ENCODE peak calls at places on chromosomes 4 and X, in ten cellular contexts. One of them, this sample, is unnamed.

GRCh38 chrX:69616520-69617203 is 749 bp downstream of the EDA start:
- DNase-seq in PC-3: no peak
- DNase-seq in MM.1S: peak; percentile 12
- DNase-seq in CD8-positive, alpha-beta memory T cell: peak; percentile 1
- DNase-seq in astrocyte: no peak
- DNase-seq in colonic mucosa: peak; percentile 20
- DNase-seq in suprapubic skin: peak; percentile 65
- DNase-seq in uterus: peak; percentile 35
- DNase-seq in neuronal stem cell: no peak
- DNase-seq in psoas muscle: peak; percentile 53
- DNase-seq in this sample: peak; percentile 2

GRCh38 chr4:44425614-44426208 is 22.9 kb downstream of the KCTD8 start:
- DNase-seq in PC-3: peak; percentile 66
- DNase-seq in MM.1S: no peak
- DNase-seq in CD8-positive, alpha-beta memory T cell: no peak
- DNase-seq in astrocyte: no peak
- DNase-seq in colonic mucosa: no peak
- DNase-seq in suprapubic skin: no peak
- DNase-seq in uterus: no peak
- DNase-seq in neuronal stem cell: peak; percentile 23
- DNase-seq in psoas muscle: no peak
- DNase-seq in this sample: no peak

GRCh38 chrX:131729295-131729694 is 185.4 kb downstream of the OR13H1 start:
- DNase-seq in PC-3: no peak
- DNase-seq in MM.1S: peak; percentile 85
- DNase-seq in CD8-positive, alpha-beta memory T cell: no peak
- DNase-seq in astrocyte: peak; percentile 65
- DNase-seq in colonic mucosa: peak; percentile 89
- DNase-seq in suprapubic skin: peak; percentile 89
- DNase-seq in uterus: peak; percentile 85
- DNase-seq in neuronal stem cell: no peak
- DNase-seq in psoas muscle: peak; percentile 91
- DNase-seq in this sample: peak; percentile 85

GRCh38 chrX:7131621-7132020 is 15.9 kb upstream of the STS start:
- DNase-seq in PC-3: peak; percentile 29
- DNase-seq in MM.1S: no peak
- DNase-seq in CD8-positive, alpha-beta memory T cell: no peak
- DNase-seq in astrocyte: no peak
- DNase-seq in colonic mucosa: no peak
- DNase-seq in suprapubic skin: no peak
- DNase-seq in uterus: no peak
- DNase-seq in neuronal stem cell: no peak
- DNase-seq in psoas muscle: no peak
- DNase-seq in this sample: no peak

GRCh38 chr4:92270908-92271307 is 32.9 kb upstream of the GRID2 start:
- DNase-seq in PC-3: peak; percentile 4
- DNase-seq in MM.1S: no peak
- DNase-seq in CD8-positive, alpha-beta memory T cell: no peak
- DNase-seq in astrocyte: no peak
- DNase-seq in colonic mucosa: no peak
- DNase-seq in suprapubic skin: no peak
- DNase-seq in uterus: no peak
- DNase-seq in neuronal stem cell: peak; percentile 3
- DNase-seq in psoas muscle: no peak
- DNase-seq in this sample: no peak

GRCh38 chr4:120481711-120482110 is 415.1 kb upstream of the MAD2L1 start:
- DNase-seq in PC-3: no peak
- DNase-seq in MM.1S: no peak
- DNase-seq in CD8-positive, alpha-beta memory T cell: no peak
- DNase-seq in astrocyte: no peak
- DNase-seq in colonic mucosa: no peak
- DNase-seq in suprapubic skin: no peak
- DNase-seq in uterus: no peak
- DNase-seq in neuronal stem cell: no peak
- DNase-seq in psoas muscle: no peak
- DNase-seq in this sample: no peak

GRCh38 chr4:19254476-19254875 is 997.2 kb upstream of the SLIT2 start:
- DNase-seq in PC-3: no peak
- DNase-seq in MM.1S: no peak
- DNase-seq in CD8-positive, alpha-beta memory T cell: no peak
- DNase-seq in astrocyte: peak; percentile 60
- DNase-seq in colonic mucosa: no peak
- DNase-seq in suprapubic skin: no peak
- DNase-seq in uterus: no peak
- DNase-seq in neuronal stem cell: no peak
- DNase-seq in psoas muscle: no peak
- DNase-seq in this sample: no peak

GRCh38 chr4:13313856-13314255 is 170.3 kb downstream of the RAB28 start:
- DNase-seq in PC-3: no peak
- DNase-seq in MM.1S: no peak
- DNase-seq in CD8-positive, alpha-beta memory T cell: no peak
- DNase-seq in astrocyte: no peak
- DNase-seq in colonic mucosa: no peak
- DNase-seq in suprapubic skin: no peak
- DNase-seq in uterus: no peak
- DNase-seq in neuronal stem cell: no peak
- DNase-seq in psoas muscle: no peak
- DNase-seq in this sample: no peak

GRCh38 chrX:13658602-13659001 is 5.7 kb downstream of the TCEANC start:
- DNase-seq in PC-3: peak; percentile 75
- DNase-seq in MM.1S: peak; percentile 49
- DNase-seq in CD8-positive, alpha-beta memory T cell: no peak
- DNase-seq in astrocyte: no peak
- DNase-seq in colonic mucosa: peak; percentile 33
- DNase-seq in suprapubic skin: no peak
- DNase-seq in uterus: no peak
- DNase-seq in neuronal stem cell: peak; percentile 8
- DNase-seq in psoas muscle: no peak
- DNase-seq in this sample: peak; percentile 74

GRCh38 chr4:27668001-27668400 is 807.4 kb downstream of the STIM2 start:
- DNase-seq in PC-3: no peak
- DNase-seq in MM.1S: no peak
- DNase-seq in CD8-positive, alpha-beta memory T cell: no peak
- DNase-seq in astrocyte: no peak
- DNase-seq in colonic mucosa: no peak
- DNase-seq in suprapubic skin: no peak
- DNase-seq in uterus: no peak
- DNase-seq in neuronal stem cell: no peak
- DNase-seq in psoas muscle: no peak
- DNase-seq in this sample: no peak

GRCh38 chr4:68734095-68734494 is 63.6 kb upstream of the UGT2B15 start:
- DNase-seq in PC-3: no peak
- DNase-seq in MM.1S: no peak
- DNase-seq in CD8-positive, alpha-beta memory T cell: no peak
- DNase-seq in astrocyte: no peak
- DNase-seq in colonic mucosa: no peak
- DNase-seq in suprapubic skin: no peak
- DNase-seq in uterus: no peak
- DNase-seq in neuronal stem cell: no peak
- DNase-seq in psoas muscle: no peak
- DNase-seq in this sample: no peak

GRCh38 chr4:40292313-40292759 is 42.8 kb upstream of the CHRNA9 start:
- DNase-seq in PC-3: peak; percentile 30
- DNase-seq in MM.1S: no peak
- DNase-seq in CD8-positive, alpha-beta memory T cell: no peak
- DNase-seq in astrocyte: no peak
- DNase-seq in colonic mucosa: no peak
- DNase-seq in suprapubic skin: no peak
- DNase-seq in uterus: no peak
- DNase-seq in neuronal stem cell: no peak
- DNase-seq in psoas muscle: no peak
- DNase-seq in this sample: no peak

DNA sequence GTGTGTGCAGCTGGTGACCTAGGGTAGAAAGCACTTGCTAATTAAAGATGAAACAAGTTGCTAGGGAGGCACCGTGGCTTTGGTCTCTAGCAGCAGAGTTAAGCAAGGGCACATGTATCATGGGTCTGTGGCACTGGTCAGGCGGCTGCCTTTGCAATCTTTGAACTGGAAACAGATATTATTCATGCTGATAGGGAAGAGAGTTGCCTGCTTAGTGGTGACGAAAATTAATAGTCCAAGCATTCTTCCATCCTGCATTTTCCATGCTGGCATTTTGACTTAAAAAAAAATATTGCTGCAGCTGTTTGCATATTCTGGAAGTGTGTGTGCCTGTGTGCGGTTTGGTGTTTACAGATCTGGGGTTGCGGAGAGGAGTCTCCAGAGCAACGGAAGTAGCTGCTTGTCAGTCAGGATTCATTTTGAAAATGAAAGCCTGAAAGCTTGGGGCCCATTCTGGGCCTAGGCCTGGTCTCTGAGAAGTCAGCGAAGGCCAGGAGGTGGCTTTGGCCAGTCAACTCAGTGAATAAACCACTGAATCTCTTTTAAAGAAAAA is 2.3 kb upstream of the SOWAHD start:
- DNase-seq in PC-3: no peak
- DNase-seq in MM.1S: peak; percentile 91
- DNase-seq in CD8-positive, alpha-beta memory T cell: peak; percentile 23
- DNase-seq in astrocyte: no peak
- DNase-seq in colonic mucosa: no peak
- DNase-seq in suprapubic skin: no peak
- DNase-seq in uterus: no peak
- DNase-seq in neuronal stem cell: no peak
- DNase-seq in psoas muscle: no peak
- DNase-seq in this sample: peak; percentile 6
- H3K4me1 ChIP-seq in PC-3: peaks cover 11% of the 10 kb centered on the region
- H3K4me1 ChIP-seq in MM.1S: peaks cover 41% of the 10 kb centered on the region
- H3K4me1 ChIP-seq in CD8-positive, alpha-beta memory T cell: peaks cover 43% of the 10 kb centered on the region
- H3K4me1 ChIP-seq in astrocyte: peaks cover 3% of the 10 kb centered on the region
- H3K4me1 ChIP-seq in colonic mucosa: no peaks in the 10 kb centered on the region
- H3K4me1 ChIP-seq in suprapubic skin: peaks cover 5% of the 10 kb centered on the region
- H3K4me1 ChIP-seq in uterus: no peaks in the 10 kb centered on the region
- H3K4me1 ChIP-seq in neuronal stem cell: peaks cover 14% of the 10 kb centered on the region
- H3K4me1 ChIP-seq in psoas muscle: no peaks in the 10 kb centered on the region
- H3K4me1 ChIP-seq in this sample: peaks cover 46% of the 10 kb centered on the region

GRCh38 chr4:10106421-10107039 is 10.1 kb downstream of the WDR1 start:
- DNase-seq in PC-3: peak; percentile 93
- DNase-seq in MM.1S: no peak
- DNase-seq in CD8-positive, alpha-beta memory T cell: peak; percentile 62
- DNase-seq in astrocyte: peak; percentile 97
- DNase-seq in colonic mucosa: peak; percentile 58
- DNase-seq in suprapubic skin: peak; percentile 88
- DNase-seq in uterus: peak; percentile 96
- DNase-seq in neuronal stem cell: no peak
- DNase-seq in psoas muscle: peak; percentile 83
- DNase-seq in this sample: peak; percentile 47
- H3K4me3 ChIP-seq in PC-3: peak overlapping the region; percentile 54
- H3K4me3 ChIP-seq in MM.1S: no peak overlapping the region
- H3K4me3 ChIP-seq in CD8-positive, alpha-beta memory T cell: peak overlapping the region; percentile 38
- H3K4me3 ChIP-seq in astrocyte: peak overlapping the region; percentile 19
- H3K4me3 ChIP-seq in colonic mucosa: no peak overlapping the region
- H3K4me3 ChIP-seq in suprapubic skin: peak overlapping the region; percentile 14
- H3K4me3 ChIP-seq in uterus: peak overlapping the region; percentile 31
- H3K4me3 ChIP-seq in neuronal stem cell: no peak overlapping the region
- H3K4me3 ChIP-seq in psoas muscle: peak overlapping the region; percentile 41
- H3K4me3 ChIP-seq in this sample: peak overlapping the region; percentile 64

GRCh38 chrX:40049084-40049641 is 48.6 kb downstream of the BCOR start:
- DNase-seq in PC-3: no peak
- DNase-seq in MM.1S: no peak
- DNase-seq in CD8-positive, alpha-beta memory T cell: no peak
- DNase-seq in astrocyte: no peak
- DNase-seq in colonic mucosa: no peak
- DNase-seq in suprapubic skin: no peak
- DNase-seq in uterus: no peak
- DNase-seq in neuronal stem cell: no peak
- DNase-seq in psoas muscle: no peak
- DNase-seq in this sample: no peak
- H3K9me3 ChIP-seq in PC-3: peaks cover 6% of the 10 kb centered on the region
- H3K9me3 ChIP-seq in MM.1S: no peaks in the 10 kb centered on the region
- H3K9me3 ChIP-seq in CD8-positive, alpha-beta memory T cell: peaks cover 10% of the 10 kb centered on the region
- H3K9me3 ChIP-seq in astrocyte: peaks cover 13% of the 10 kb centered on the region
- H3K9me3 ChIP-seq in colonic mucosa: no peaks in the 10 kb centered on the region
- H3K9me3 ChIP-seq in suprapubic skin: no peaks in the 10 kb centered on the region
- H3K9me3 ChIP-seq in uterus: no peaks in the 10 kb centered on the region
- H3K9me3 ChIP-seq in neuronal stem cell: peaks cover 30% of the 10 kb centered on the region
- H3K9me3 ChIP-seq in psoas muscle: peaks cover 33% of the 10 kb centered on the region
- H3K9me3 ChIP-seq in this sample: peaks cover 28% of the 10 kb centered on the region

DNA sequence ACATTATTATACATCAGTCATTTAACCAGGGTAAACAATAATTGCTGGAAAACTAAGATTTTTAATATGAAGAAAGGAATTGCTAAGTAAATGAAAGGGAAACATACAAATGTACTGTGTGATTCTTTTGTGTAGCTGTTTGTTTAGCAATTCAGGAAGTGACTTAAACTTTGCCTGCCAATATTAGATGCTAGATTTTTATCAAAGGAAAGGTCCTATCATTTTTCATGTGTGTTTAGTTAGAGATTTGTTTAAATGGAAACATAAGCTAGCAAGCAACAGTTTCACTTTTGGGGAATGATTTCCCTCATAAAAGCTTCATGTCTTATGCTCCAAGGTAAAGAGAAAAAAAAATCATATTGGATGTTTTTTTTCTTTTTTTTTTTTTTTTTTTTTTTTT is 95.1 kb upstream of the LIMCH1 start:
- DNase-seq in PC-3: peak; percentile 55
- DNase-seq in MM.1S: no peak
- DNase-seq in CD8-positive, alpha-beta memory T cell: no peak
- DNase-seq in astrocyte: no peak
- DNase-seq in colonic mucosa: no peak
- DNase-seq in suprapubic skin: no peak
- DNase-seq in uterus: no peak
- DNase-seq in neuronal stem cell: no peak
- DNase-seq in psoas muscle: no peak
- DNase-seq in this sample: no peak
- H3K4me1 ChIP-seq in PC-3: peaks cover 11% of the 10 kb centered on the region
- H3K4me1 ChIP-seq in MM.1S: no peaks in the 10 kb centered on the region
- H3K4me1 ChIP-seq in CD8-positive, alpha-beta memory T cell: no peaks in the 10 kb centered on the region
- H3K4me1 ChIP-seq in astrocyte: no peaks in the 10 kb centered on the region
- H3K4me1 ChIP-seq in colonic mucosa: peaks cover 3% of the 10 kb centered on the region
- H3K4me1 ChIP-seq in suprapubic skin: peaks cover 11% of the 10 kb centered on the region
- H3K4me1 ChIP-seq in uterus: no peaks in the 10 kb centered on the region
- H3K4me1 ChIP-seq in neuronal stem cell: peaks cover 8% of the 10 kb centered on the region
- H3K4me1 ChIP-seq in psoas muscle: peaks cover 37% of the 10 kb centered on the region
- H3K4me1 ChIP-seq in this sample: no peaks in the 10 kb centered on the region

DNA sequence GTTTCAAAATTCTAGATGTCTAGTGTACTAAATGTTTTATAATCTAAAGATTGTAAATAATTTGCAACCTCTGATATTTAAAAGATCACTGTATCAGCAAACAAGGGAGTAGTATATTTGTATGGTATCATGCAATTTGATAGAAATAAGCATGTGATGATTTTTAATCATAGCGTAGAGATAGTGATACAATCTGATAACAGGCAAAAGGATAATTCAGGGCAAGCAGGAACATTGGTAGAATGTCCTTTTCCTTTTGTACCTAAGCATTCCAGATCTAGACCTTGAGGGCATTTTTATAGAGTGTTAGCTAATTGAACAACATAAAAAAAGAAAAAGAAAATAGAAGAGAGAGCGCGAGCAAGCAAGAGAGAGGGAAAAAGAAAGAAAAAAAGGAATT is 1.4 kb downstream of the ANK2 start:
- DNase-seq in PC-3: no peak
- DNase-seq in MM.1S: no peak
- DNase-seq in CD8-positive, alpha-beta memory T cell: no peak
- DNase-seq in astrocyte: no peak
- DNase-seq in colonic mucosa: no peak
- DNase-seq in suprapubic skin: no peak
- DNase-seq in uterus: no peak
- DNase-seq in neuronal stem cell: no peak
- DNase-seq in psoas muscle: no peak
- DNase-seq in this sample: no peak
- H3K4me3 ChIP-seq in PC-3: no peak overlapping the region
- H3K4me3 ChIP-seq in MM.1S: no peak overlapping the region
- H3K4me3 ChIP-seq in CD8-positive, alpha-beta memory T cell: no peak overlapping the region
- H3K4me3 ChIP-seq in astrocyte: no peak overlapping the region
- H3K4me3 ChIP-seq in colonic mucosa: no peak overlapping the region
- H3K4me3 ChIP-seq in suprapubic skin: no peak overlapping the region
- H3K4me3 ChIP-seq in uterus: no peak overlapping the region
- H3K4me3 ChIP-seq in neuronal stem cell: no peak overlapping the region
- H3K4me3 ChIP-seq in psoas muscle: no peak overlapping the region
- H3K4me3 ChIP-seq in this sample: no peak overlapping the region

This sample was measured in CD4-positive, CD25-positive, alpha-beta regulatory T cell.